ENCODE peak calls at places on chromosomes 13 and 19, in nine cellular contexts. Z, B, K, I, H, Y, X, O and T are unnamed samples.

GRCh38 chr13:113208424-113209335 is at the start of gene PCID2:
- DNase-seq in X (peak), Y (peak), O (peak), Z (peak), H (peak), B (peak), K (peak), I (peak), T (peak)

GRCh38 chr13:94478913-94479312 is 569 bp downstream of the DCT start:
- DNase-seq in K (no peak), B (no peak), O (no peak), X (no peak), Z (no peak), Y (no peak), I (no peak), H (peak), T (no peak)

GRCh38 chr13:101838305-101838835 is 385.9 kb downstream of the ITGBL1 start:
- DNase-seq in K (no peak), Y (peak), O (no peak), X (no peak), I (no peak), Z (no peak), H (no peak), B (peak), T (no peak)

GRCh38 chr13:39655041-39655568 is 357 bp upstream of the COG6 start:
- DNase-seq in B (no peak), I (no peak), K (no peak), O (no peak), H (no peak), Z (no peak), X (no peak), Y (peak), T (no peak)

GRCh38 chr19:51660975-51661600 is 14.5 kb upstream of the SIGLEC14 start:
- DNase-seq in Z (no peak), O (peak), X (peak), Y (peak), I (peak), B (peak), K (no peak), H (peak), T (peak)

GRCh38 chr13:104831823-104832222 is 1703.6 kb downstream of the EFNB2 start:
- DNase-seq in X (peak), B (no peak), Y (no peak), I (no peak), Z (no peak), O (no peak), K (no peak), H (peak), T (no peak)

GRCh38 chr13:36282818-36283432 is 14.7 kb downstream of the CCDC169 start:
- DNase-seq in H (peak), Y (peak), X (peak), B (peak), Z (no peak), K (no peak), O (no peak), I (no peak), T (no peak)

GRCh38 chr13:42396901-42397670 is 125.1 kb downstream of the AKAP11 start:
- DNase-seq in X (no peak), B (peak), I (no peak), H (no peak), O (no peak), Z (no peak), K (no peak), Y (no peak), T (no peak)

GRCh38 chr19:44344255-44344654 is 12.2 kb downstream of the ZNF112 start:
- DNase-seq in K (no peak), X (no peak), I (no peak), O (no peak), Z (no peak), H (no peak), B (no peak), Y (no peak), T (no peak)

GRCh38 chr13:40407567-40407966 is 258.9 kb downstream of the FOXO1 start:
- DNase-seq in H (no peak), Z (no peak), O (no peak), I (no peak), K (no peak), X (no peak), Y (no peak), B (no peak), T (no peak)

GRCh38 chr13:75220238-75220542 is 261.8 kb downstream of the TBC1D4 start:
- DNase-seq in X (no peak), B (no peak), H (no peak), O (no peak), K (no peak), I (no peak), Z (no peak), Y (no peak), T (no peak)

GRCh38 chr19:4018140-4018613 is 10.6 kb downstream of the PIAS4 start:
- DNase-seq in Z (no peak), B (no peak), X (no peak), O (no peak), K (no peak), H (no peak), Y (no peak), I (no peak), T (no peak)

GRCh38 chr19:33785795-33786194 is 10.9 kb upstream of the KCTD15 start:
- DNase-seq in I (no peak), O (no peak), H (no peak), B (no peak), X (no peak), Y (peak), K (no peak), Z (no peak), T (no peak)